ENCODE peak calls at places on chromosomes 12 and 14, in seven cellular contexts. One of them, this sample, is unnamed.

GRCh38 chr12:8226355-8226754 is 1.1 kb downstream of the FAM90A1 start:
- DNase-seq in amniotic stem cell: no peak
- DNase-seq in HCT116: no peak
- DNase-seq in frontal cortex: no peak
- DNase-seq in NCI-H2081: no peak
- DNase-seq in midbrain: no peak
- DNase-seq in esophagus squamous epithelium: no peak
- DNase-seq in this sample: no peak

GRCh38 chr12:64696065-64696741 is 63.0 kb downstream of the GNS start:
- DNase-seq in amniotic stem cell: no peak
- DNase-seq in HCT116: no peak
- DNase-seq in frontal cortex: peak
- DNase-seq in NCI-H2081: peak
- DNase-seq in midbrain: peak
- DNase-seq in esophagus squamous epithelium: no peak
- DNase-seq in this sample: peak

GRCh38 chr12:61993734-61994345 is 266.4 kb upstream of the USP15 start:
- DNase-seq in amniotic stem cell: no peak
- DNase-seq in HCT116: peak
- DNase-seq in frontal cortex: no peak
- DNase-seq in NCI-H2081: peak
- DNase-seq in midbrain: no peak
- DNase-seq in esophagus squamous epithelium: no peak
- DNase-seq in this sample: no peak

GRCh38 chr14:49702725-49703124 is 9.8 kb downstream of the KLHDC1 start:
- DNase-seq in amniotic stem cell: no peak
- DNase-seq in HCT116: no peak
- DNase-seq in frontal cortex: no peak
- DNase-seq in NCI-H2081: no peak
- DNase-seq in midbrain: no peak
- DNase-seq in esophagus squamous epithelium: no peak
- DNase-seq in this sample: no peak

GRCh38 chr14:77400216-77400615 is 23.0 kb downstream of the SAMD15 start:
- DNase-seq in amniotic stem cell: no peak
- DNase-seq in HCT116: no peak
- DNase-seq in frontal cortex: no peak
- DNase-seq in NCI-H2081: no peak
- DNase-seq in midbrain: no peak
- DNase-seq in esophagus squamous epithelium: no peak
- DNase-seq in this sample: no peak

GRCh38 chr12:126454581-126454980 is 1389.3 kb downstream of the AACS start:
- DNase-seq in amniotic stem cell: no peak
- DNase-seq in HCT116: no peak
- DNase-seq in frontal cortex: no peak
- DNase-seq in NCI-H2081: no peak
- DNase-seq in midbrain: no peak
- DNase-seq in esophagus squamous epithelium: no peak
- DNase-seq in this sample: no peak

GRCh38 chr12:6792522-6793201 is 3.3 kb downstream of the CD4 start:
- DNase-seq in amniotic stem cell: no peak
- DNase-seq in HCT116: no peak
- DNase-seq in frontal cortex: no peak
- DNase-seq in NCI-H2081: no peak
- DNase-seq in midbrain: peak
- DNase-seq in esophagus squamous epithelium: no peak
- DNase-seq in this sample: peak

GRCh38 chr14:68630081-68630571 is 162.7 kb downstream of the ZFP36L1 start:
- DNase-seq in amniotic stem cell: no peak
- DNase-seq in HCT116: no peak
- DNase-seq in frontal cortex: no peak
- DNase-seq in NCI-H2081: no peak
- DNase-seq in midbrain: no peak
- DNase-seq in esophagus squamous epithelium: no peak
- DNase-seq in this sample: no peak

GRCh38 chr12:132765366-132765765 is 3.7 kb upstream of the ANKLE2 start:
- DNase-seq in amniotic stem cell: no peak
- DNase-seq in HCT116: no peak
- DNase-seq in frontal cortex: no peak
- DNase-seq in NCI-H2081: no peak
- DNase-seq in midbrain: no peak
- DNase-seq in esophagus squamous epithelium: no peak
- DNase-seq in this sample: no peak

GRCh38 chr14:64768401-64769095 is 64.3 kb downstream of the PLEKHG3 start:
- DNase-seq in amniotic stem cell: no peak
- DNase-seq in HCT116: no peak
- DNase-seq in frontal cortex: no peak
- DNase-seq in NCI-H2081: no peak
- DNase-seq in midbrain: no peak
- DNase-seq in esophagus squamous epithelium: no peak
- DNase-seq in this sample: no peak

GRCh38 chr12:114921796-114922195 is 237.8 kb upstream of the TBX3 start:
- DNase-seq in amniotic stem cell: no peak
- DNase-seq in HCT116: no peak
- DNase-seq in frontal cortex: no peak
- DNase-seq in NCI-H2081: no peak
- DNase-seq in midbrain: no peak
- DNase-seq in esophagus squamous epithelium: no peak
- DNase-seq in this sample: no peak

GRCh38 chr14:104142136-104143041 is 4.0 kb downstream of the KIF26A start:
- DNase-seq in amniotic stem cell: no peak
- DNase-seq in HCT116: no peak
- DNase-seq in frontal cortex: no peak
- DNase-seq in NCI-H2081: no peak
- DNase-seq in midbrain: no peak
- DNase-seq in esophagus squamous epithelium: no peak
- DNase-seq in this sample: no peak

This sample was measured in putamen.